ENCODE peak calls at places on chromosomes 7 and 10, in nine cellular contexts. One of them, this sample, is unnamed.

GRCh38 chr7:132045481-132045980 is 489.1 kb upstream of the PODXL start:
- DNase-seq in effector memory CD4-positive, alpha-beta T cell: no peak
- DNase-seq in AG04450: no peak
- DNase-seq in left ventricle myocardium inferior: no peak
- DNase-seq in CD8-positive, alpha-beta memory T cell: no peak
- DNase-seq in astrocyte: no peak
- DNase-seq in neuronal stem cell: no peak
- DNase-seq in body of pancreas: no peak
- DNase-seq in kidney epithelial cell: no peak
- DNase-seq in this sample: no peak

GRCh38 chr7:117777335-117778150 is 95.7 kb downstream of the CTTNBP2 start:
- DNase-seq in left ventricle myocardium inferior: no peak
- DNase-seq in effector memory CD4-positive, alpha-beta T cell: no peak
- DNase-seq in kidney epithelial cell: peak; percentile 42
- DNase-seq in neuronal stem cell: no peak
- DNase-seq in body of pancreas: no peak
- DNase-seq in CD8-positive, alpha-beta memory T cell: no peak
- DNase-seq in AG04450: no peak
- DNase-seq in astrocyte: no peak
- DNase-seq in this sample: no peak

GRCh38 chr10:103700436-103700715 is 155.0 kb downstream of the SH3PXD2A start:
- DNase-seq in neuronal stem cell: no peak
- DNase-seq in astrocyte: no peak
- DNase-seq in AG04450: no peak
- DNase-seq in body of pancreas: no peak
- DNase-seq in left ventricle myocardium inferior: no peak
- DNase-seq in CD8-positive, alpha-beta memory T cell: no peak
- DNase-seq in effector memory CD4-positive, alpha-beta T cell: no peak
- DNase-seq in kidney epithelial cell: no peak
- DNase-seq in this sample: no peak

GRCh38 chr7:149161241-149161848 is 14.1 kb downstream of the ZNF398 start:
- DNase-seq in effector memory CD4-positive, alpha-beta T cell: no peak
- DNase-seq in neuronal stem cell: no peak
- DNase-seq in CD8-positive, alpha-beta memory T cell: no peak
- DNase-seq in AG04450: no peak
- DNase-seq in left ventricle myocardium inferior: no peak
- DNase-seq in astrocyte: no peak
- DNase-seq in kidney epithelial cell: no peak
- DNase-seq in body of pancreas: no peak
- DNase-seq in this sample: no peak

GRCh38 chr7:83695126-83695960 is 46.4 kb upstream of the SEMA3E start:
- DNase-seq in CD8-positive, alpha-beta memory T cell: no peak
- DNase-seq in effector memory CD4-positive, alpha-beta T cell: no peak
- DNase-seq in astrocyte: no peak
- DNase-seq in body of pancreas: no peak
- DNase-seq in AG04450: no peak
- DNase-seq in neuronal stem cell: no peak
- DNase-seq in kidney epithelial cell: no peak
- DNase-seq in left ventricle myocardium inferior: no peak
- DNase-seq in this sample: no peak

GRCh38 chr7:43077732-43078391 is 34.6 kb upstream of the HECW1 start:
- DNase-seq in left ventricle myocardium inferior: no peak
- DNase-seq in CD8-positive, alpha-beta memory T cell: no peak
- DNase-seq in neuronal stem cell: no peak
- DNase-seq in effector memory CD4-positive, alpha-beta T cell: no peak
- DNase-seq in AG04450: no peak
- DNase-seq in astrocyte: peak; percentile 44
- DNase-seq in kidney epithelial cell: no peak
- DNase-seq in body of pancreas: no peak
- DNase-seq in this sample: no peak

GRCh38 chr7:149766215-149766614 is 7.2 kb downstream of the ZNF467 start:
- DNase-seq in CD8-positive, alpha-beta memory T cell: no peak
- DNase-seq in neuronal stem cell: no peak
- DNase-seq in left ventricle myocardium inferior: no peak
- DNase-seq in body of pancreas: no peak
- DNase-seq in effector memory CD4-positive, alpha-beta T cell: no peak
- DNase-seq in kidney epithelial cell: no peak
- DNase-seq in astrocyte: no peak
- DNase-seq in AG04450: no peak
- DNase-seq in this sample: no peak

GRCh38 chr10:96341219-96342182 is 17.3 kb downstream of the OPALIN start:
- DNase-seq in astrocyte: no peak
- DNase-seq in left ventricle myocardium inferior: no peak
- DNase-seq in CD8-positive, alpha-beta memory T cell: no peak
- DNase-seq in body of pancreas: no peak
- DNase-seq in kidney epithelial cell: no peak
- DNase-seq in AG04450: no peak
- DNase-seq in neuronal stem cell: peak; percentile 33
- DNase-seq in effector memory CD4-positive, alpha-beta T cell: no peak
- DNase-seq in this sample: no peak

GRCh38 chr7:151279868-151280267 is 31.4 kb upstream of the SMARCD3 start:
- DNase-seq in left ventricle myocardium inferior: no peak
- DNase-seq in effector memory CD4-positive, alpha-beta T cell: no peak
- DNase-seq in neuronal stem cell: no peak
- DNase-seq in CD8-positive, alpha-beta memory T cell: no peak
- DNase-seq in astrocyte: no peak
- DNase-seq in body of pancreas: no peak
- DNase-seq in kidney epithelial cell: no peak
- DNase-seq in AG04450: no peak
- DNase-seq in this sample: no peak
- H3K27me3 ChIP-seq in left ventricle myocardium inferior: peaks cover 71% of the 10 kb centered on the region
- H3K27me3 ChIP-seq in effector memory CD4-positive, alpha-beta T cell: no peaks in the 10 kb centered on the region
- H3K27me3 ChIP-seq in neuronal stem cell: no peaks in the 10 kb centered on the region
- H3K27me3 ChIP-seq in CD8-positive, alpha-beta memory T cell: peaks cover 4% of the 10 kb centered on the region
- H3K27me3 ChIP-seq in astrocyte: peaks cover 14% of the 10 kb centered on the region
- H3K27me3 ChIP-seq in body of pancreas: peaks cover 3% of the 10 kb centered on the region
- H3K27me3 ChIP-seq in kidney epithelial cell: peaks cover 21% of the 10 kb centered on the region
- H3K27me3 ChIP-seq in AG04450: peaks cover 39% of the 10 kb centered on the region
- H3K27me3 ChIP-seq in this sample: no peaks in the 10 kb centered on the region

GRCh38 chr7:24462984-24463383 is 110.3 kb upstream of the PALS2 start:
- DNase-seq in neuronal stem cell: no peak
- DNase-seq in kidney epithelial cell: no peak
- DNase-seq in astrocyte: no peak
- DNase-seq in body of pancreas: no peak
- DNase-seq in AG04450: no peak
- DNase-seq in CD8-positive, alpha-beta memory T cell: no peak
- DNase-seq in left ventricle myocardium inferior: no peak
- DNase-seq in effector memory CD4-positive, alpha-beta T cell: no peak
- DNase-seq in this sample: no peak
- H3K27me3 ChIP-seq in neuronal stem cell: no peaks in the 10 kb centered on the region
- H3K27me3 ChIP-seq in kidney epithelial cell: no peaks in the 10 kb centered on the region
- H3K27me3 ChIP-seq in astrocyte: peaks cover 2% of the 10 kb centered on the region
- H3K27me3 ChIP-seq in body of pancreas: no peaks in the 10 kb centered on the region
- H3K27me3 ChIP-seq in AG04450: peaks cover 2% of the 10 kb centered on the region
- H3K27me3 ChIP-seq in CD8-positive, alpha-beta memory T cell: no peaks in the 10 kb centered on the region
- H3K27me3 ChIP-seq in left ventricle myocardium inferior: no peaks in the 10 kb centered on the region
- H3K27me3 ChIP-seq in effector memory CD4-positive, alpha-beta T cell: no peaks in the 10 kb centered on the region
- H3K27me3 ChIP-seq in this sample: no peaks in the 10 kb centered on the region

GRCh38 chr10:99532687-99533495 is at the start of gene NKX2-3:
- DNase-seq in kidney epithelial cell: no peak
- DNase-seq in CD8-positive, alpha-beta memory T cell: no peak
- DNase-seq in body of pancreas: peak; percentile 75
- DNase-seq in effector memory CD4-positive, alpha-beta T cell: no peak
- DNase-seq in AG04450: no peak
- DNase-seq in neuronal stem cell: no peak
- DNase-seq in left ventricle myocardium inferior: peak; percentile 48
- DNase-seq in astrocyte: no peak
- DNase-seq in this sample: no peak
- H3K27me3 ChIP-seq in kidney epithelial cell: peaks cover 93% of the 10 kb centered on the region
- H3K27me3 ChIP-seq in CD8-positive, alpha-beta memory T cell: peaks cover 66% of the 10 kb centered on the region
- H3K27me3 ChIP-seq in body of pancreas: peaks cover 65% of the 10 kb centered on the region
- H3K27me3 ChIP-seq in effector memory CD4-positive, alpha-beta T cell: peaks cover 49% of the 10 kb centered on the region
- H3K27me3 ChIP-seq in AG04450: peaks cover 94% of the 10 kb centered on the region
- H3K27me3 ChIP-seq in neuronal stem cell: peaks cover 58% of the 10 kb centered on the region
- H3K27me3 ChIP-seq in left ventricle myocardium inferior: peaks cover 100% of the 10 kb centered on the region
- H3K27me3 ChIP-seq in astrocyte: peaks cover 95% of the 10 kb centered on the region
- H3K27me3 ChIP-seq in this sample: peaks cover 99% of the 10 kb centered on the region

GRCh38 chr10:3110782-3111625 is 43.7 kb downstream of the PFKP start:
- DNase-seq in CD8-positive, alpha-beta memory T cell: no peak
- DNase-seq in AG04450: no peak
- DNase-seq in body of pancreas: no peak
- DNase-seq in kidney epithelial cell: no peak
- DNase-seq in left ventricle myocardium inferior: no peak
- DNase-seq in astrocyte: no peak
- DNase-seq in neuronal stem cell: no peak
- DNase-seq in effector memory CD4-positive, alpha-beta T cell: no peak
- DNase-seq in this sample: no peak
- H3K27me3 ChIP-seq in CD8-positive, alpha-beta memory T cell: no peaks in the 10 kb centered on the region
- H3K27me3 ChIP-seq in AG04450: no peaks in the 10 kb centered on the region
- H3K27me3 ChIP-seq in body of pancreas: no peaks in the 10 kb centered on the region
- H3K27me3 ChIP-seq in kidney epithelial cell: no peaks in the 10 kb centered on the region
- H3K27me3 ChIP-seq in left ventricle myocardium inferior: no peaks in the 10 kb centered on the region
- H3K27me3 ChIP-seq in astrocyte: no peaks in the 10 kb centered on the region
- H3K27me3 ChIP-seq in neuronal stem cell: no peaks in the 10 kb centered on the region
- H3K27me3 ChIP-seq in effector memory CD4-positive, alpha-beta T cell: no peaks in the 10 kb centered on the region
- H3K27me3 ChIP-seq in this sample: no peaks in the 10 kb centered on the region

DNA sequence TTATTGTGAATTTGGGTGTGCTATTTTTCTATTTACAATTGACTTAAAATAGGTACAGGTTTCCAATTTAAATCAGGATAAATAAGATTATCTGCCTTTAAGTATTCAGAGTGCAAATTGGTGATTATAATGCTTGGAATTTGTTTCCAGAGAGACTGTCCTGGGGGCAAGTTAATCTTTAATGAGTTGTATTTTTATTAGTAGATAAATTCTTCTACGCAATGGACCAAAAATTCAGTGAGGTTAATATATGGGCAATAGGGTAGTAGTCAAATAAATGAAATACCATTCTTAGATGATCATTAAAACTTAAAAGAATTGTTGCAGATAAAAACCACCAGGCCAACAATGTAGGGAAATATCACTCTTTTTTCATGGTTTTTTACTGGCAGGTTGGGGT is 3.4 kb downstream of the BICC1 start:
- DNase-seq in left ventricle myocardium inferior: no peak
- DNase-seq in body of pancreas: no peak
- DNase-seq in astrocyte: peak; percentile 64
- DNase-seq in effector memory CD4-positive, alpha-beta T cell: no peak
- DNase-seq in CD8-positive, alpha-beta memory T cell: no peak
- DNase-seq in kidney epithelial cell: peak; percentile 63
- DNase-seq in AG04450: no peak
- DNase-seq in neuronal stem cell: no peak
- DNase-seq in this sample: no peak
- H3K27me3 ChIP-seq in left ventricle myocardium inferior: peaks cover 70% of the 10 kb centered on the region
- H3K27me3 ChIP-seq in body of pancreas: no peaks in the 10 kb centered on the region
- H3K27me3 ChIP-seq in astrocyte: no peaks in the 10 kb centered on the region
- H3K27me3 ChIP-seq in effector memory CD4-positive, alpha-beta T cell: peaks cover 11% of the 10 kb centered on the region
- H3K27me3 ChIP-seq in CD8-positive, alpha-beta memory T cell: peaks cover 5% of the 10 kb centered on the region
- H3K27me3 ChIP-seq in kidney epithelial cell: no peaks in the 10 kb centered on the region
- H3K27me3 ChIP-seq in AG04450: no peaks in the 10 kb centered on the region
- H3K27me3 ChIP-seq in neuronal stem cell: no peaks in the 10 kb centered on the region
- H3K27me3 ChIP-seq in this sample: no peaks in the 10 kb centered on the region

GRCh38 chr7:142249918-142250317 is 7.9 kb downstream of the PRSS58 start:
- DNase-seq in body of pancreas: no peak
- DNase-seq in kidney epithelial cell: no peak
- DNase-seq in left ventricle myocardium inferior: no peak
- DNase-seq in AG04450: no peak
- DNase-seq in neuronal stem cell: no peak
- DNase-seq in CD8-positive, alpha-beta memory T cell: no peak
- DNase-seq in astrocyte: no peak
- DNase-seq in effector memory CD4-positive, alpha-beta T cell: no peak
- DNase-seq in this sample: no peak
- H3K27me3 ChIP-seq in body of pancreas: no peaks in the 10 kb centered on the region
- H3K27me3 ChIP-seq in kidney epithelial cell: no peaks in the 10 kb centered on the region
- H3K27me3 ChIP-seq in left ventricle myocardium inferior: no peaks in the 10 kb centered on the region
- H3K27me3 ChIP-seq in AG04450: no peaks in the 10 kb centered on the region
- H3K27me3 ChIP-seq in neuronal stem cell: no peaks in the 10 kb centered on the region
- H3K27me3 ChIP-seq in CD8-positive, alpha-beta memory T cell: no peaks in the 10 kb centered on the region
- H3K27me3 ChIP-seq in astrocyte: no peaks in the 10 kb centered on the region
- H3K27me3 ChIP-seq in effector memory CD4-positive, alpha-beta T cell: no peaks in the 10 kb centered on the region
- H3K27me3 ChIP-seq in this sample: no peaks in the 10 kb centered on the region

This sample was measured in dorsolateral prefrontal cortex.